ENCODE peak calls at places on chromosomes 11 and 22, in seven cellular contexts. U is K562, K is HCT116, T is SK-N-SH, R is H1, G is GM12878, F is HepG2. M is an unnamed sample.

GRCh38 chr11:69726019-69726418 is 22.2 kb upstream of the FGF19 start:
- DNase-seq in U (no peak), K (no peak), T (no peak), R (no peak), G (no peak), F (no peak), M (no peak)

GRCh38 chr22:29216873-29217666 is 11.4 kb downstream of the EMID1 start:
- DNase-seq in U (peak), K (no peak), T (peak), R (no peak), G (no peak), F (peak), M (peak)

GRCh38 chr11:133953571-133953970 is 3.2 kb downstream of the IGSF9B start:
- DNase-seq in U (no peak), K (no peak), T (no peak), R (no peak), G (no peak), F (no peak), M (no peak)

GRCh38 chr11:129950319-129951034 is 52.2 kb downstream of the PRDM10 start:
- DNase-seq in U (no peak), K (no peak), T (no peak), R (no peak), G (no peak), F (no peak), M (peak)

GRCh38 chr11:48154162-48154561 is 62.4 kb upstream of the OR4B1 start:
- DNase-seq in U (no peak), K (no peak), T (no peak), R (no peak), G (no peak), F (no peak), M (no peak)

GRCh38 chr11:76641905-76642304 is 28.6 kb downstream of the LRRC32 start:
- DNase-seq in U (no peak), K (no peak), T (no peak), R (no peak), G (no peak), F (no peak), M (no peak)

GRCh38 chr22:29663230-29663826 is 56.5 kb upstream of the CABP7 start:
- DNase-seq in U (no peak), K (no peak), T (no peak), R (no peak), G (no peak), F (no peak), M (no peak)

GRCh38 chr22:23399367-23400285 is 180.5 kb downstream of the IGLL1 start:
- DNase-seq in U (no peak), K (no peak), T (no peak), R (no peak), G (no peak), F (no peak), M (no peak)

GRCh38 chr11:104490182-104490581 is 326.2 kb upstream of the PDGFD start:
- DNase-seq in U (no peak), K (no peak), T (no peak), R (no peak), G (no peak), F (no peak), M (no peak)

GRCh38 chr11:834371-835316 is 1.9 kb downstream of the CD151 start:
- DNase-seq in U (no peak), K (peak), T (no peak), R (no peak), G (no peak), F (no peak), M (peak)

GRCh38 chr11:94731921-94732601 is 36.1 kb upstream of the AMOTL1 start:
- DNase-seq in U (peak), K (no peak), T (peak), R (no peak), G (no peak), F (no peak), M (no peak)

GRCh38 chr11:81870066-81870412 is 863.6 kb downstream of the FAM181B start:
- DNase-seq in U (no peak), K (no peak), T (no peak), R (no peak), G (no peak), F (no peak), M (no peak)

GRCh38 chr11:64314146-64314804 is 3.1 kb downstream of the TRMT112 start:
- DNase-seq in U (no peak), K (no peak), T (peak), R (no peak), G (no peak), F (no peak), M (peak)

GRCh38 chr11:74686792-74687191 is 44.4 kb downstream of the CHRDL2 start:
- DNase-seq in U (no peak), K (no peak), T (no peak), R (no peak), G (no peak), F (no peak), M (no peak)

GRCh38 chr11:72817966-72818365 is 3.8 kb downstream of the ATG16L2 start:
- DNase-seq in U (no peak), K (no peak), T (no peak), R (no peak), G (no peak), F (no peak), M (no peak)

GRCh38 chr22:19857382-19857781 is 2.7 kb upstream of the GNB1L start:
- DNase-seq in U (no peak), K (no peak), T (no peak), R (no peak), G (no peak), F (no peak), M (no peak)

GRCh38 chr22:36930041-36930935 is 16.9 kb downstream of the CSF2RB start:
- DNase-seq in U (no peak), K (no peak), T (no peak), R (no peak), G (no peak), F (no peak), M (no peak)
- TF ChIP-seq JUND in U (no peak), K (no peak), T (no peak), R (no peak), G (no peak), F (no peak), M (no peak)

GRCh38 chr22:24926849-24927579 is 19.5 kb downstream of the LHFPL7 start:
- DNase-seq in U (no peak), K (no peak), T (no peak), R (no peak), G (no peak), F (no peak), M (peak)
- TF ChIP-seq JUND in U (no peak), K (no peak), T (no peak), R (no peak), G (no peak), F (no peak), M (no peak)

GRCh38 chr11:68467446-68467845 is 6.9 kb downstream of the PPP6R3 start:
- DNase-seq in U (no peak), K (no peak), T (no peak), R (no peak), G (no peak), F (no peak), M (no peak)
- TF ChIP-seq JUND in U (no peak), K (no peak), T (no peak), R (no peak), G (no peak), F (no peak), M (no peak)

GRCh38 chr11:66616379-66617147 is at the start of gene RBM14:
- DNase-seq in U (peak), K (peak), T (peak), R (peak), G (peak), F (peak), M (peak)

GRCh38 chr11:66619080-66619554 is 2.7 kb downstream of the RBM14 start:
- DNase-seq in U (no peak), K (no peak), T (no peak), R (no peak), G (no peak), F (no peak), M (peak)

GRCh38 chr11:66612458-66612857 is 4.0 kb upstream of the RBM14 start:
- DNase-seq in U (no peak), K (no peak), T (no peak), R (no peak), G (no peak), F (no peak), M (no peak)

GRCh38 chr11:66614073-66614472 is 2.4 kb upstream of the RBM14 start:
- DNase-seq in U (no peak), K (no peak), T (no peak), R (no peak), G (no peak), F (no peak), M (no peak)

DNA sequence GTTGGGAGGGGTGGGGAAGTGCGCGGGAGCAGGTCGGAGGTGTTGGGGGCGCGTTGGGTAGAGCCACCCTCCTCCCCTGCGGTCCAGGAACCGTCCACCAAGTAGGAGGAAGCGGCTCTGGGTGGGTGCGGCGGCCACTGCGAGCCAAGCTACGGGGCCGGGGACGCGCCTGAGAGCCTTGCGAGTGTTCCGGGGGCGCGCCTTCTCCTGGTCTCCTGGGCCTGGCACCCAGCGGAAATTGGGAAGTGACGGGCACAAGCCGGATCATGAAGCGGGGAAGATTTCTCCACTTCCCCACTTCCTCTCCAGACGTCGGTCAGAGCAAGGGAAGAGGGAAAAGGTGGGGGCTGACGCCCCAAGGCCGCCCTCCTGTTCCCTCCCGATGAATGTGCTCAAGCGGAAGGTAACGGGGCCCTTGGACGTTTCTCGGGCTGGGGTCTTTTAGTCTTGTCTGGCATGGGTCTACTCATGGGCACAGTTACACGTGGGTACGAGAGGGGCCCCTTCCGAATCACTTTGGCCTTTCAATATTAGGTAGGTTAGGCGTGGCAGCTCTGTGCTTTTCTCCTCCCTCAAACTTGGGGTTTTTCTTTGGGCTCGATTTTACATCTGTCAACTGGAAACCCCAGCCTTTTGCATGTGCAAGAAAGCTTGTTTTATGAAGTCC is 851 bp downstream of the RBM14 start:
- DNase-seq in U (no peak), K (no peak), T (no peak), R (no peak), G (no peak), F (no peak), M (no peak)
- TF ChIP-seq JUND in U (no peak), K (no peak), T (no peak), R (no peak), G (no peak), F (no peak), M (no peak)